ENCODE peak calls at places on chromosome 1, in four cellular contexts. One of them, this sample, is unnamed.

GRCh38 chr1:182169203-182169602 is 107.7 kb upstream of the ZNF648 start:
- DNase-seq in K562: no peak
- DNase-seq in H1: no peak
- DNase-seq in GM12878: no peak
- DNase-seq in this sample: no peak

GRCh38 chr1:114384922-114385321 is 126.1 kb downstream of the TRIM33 start:
- DNase-seq in K562: no peak
- DNase-seq in H1: no peak
- DNase-seq in GM12878: no peak
- DNase-seq in this sample: no peak

GRCh38 chr1:10679521-10680220 is 116.8 kb downstream of the CASZ1 start:
- DNase-seq in K562: peak
- DNase-seq in H1: peak
- DNase-seq in GM12878: no peak
- DNase-seq in this sample: peak

GRCh38 chr1:107590087-107590486 is 374.9 kb downstream of the VAV3 start:
- DNase-seq in K562: no peak
- DNase-seq in H1: no peak
- DNase-seq in GM12878: no peak
- DNase-seq in this sample: peak

GRCh38 chr1:223726380-223727001 is 14.2 kb downstream of the CAPN2 start:
- DNase-seq in K562: peak
- DNase-seq in H1: peak
- DNase-seq in GM12878: peak
- DNase-seq in this sample: no peak

GRCh38 chr1:194267021-194267420 is 1080.6 kb upstream of the B3GALT2 start:
- DNase-seq in K562: no peak
- DNase-seq in H1: no peak
- DNase-seq in GM12878: no peak
- DNase-seq in this sample: no peak

GRCh38 chr1:31943546-31944184 is 5.5 kb upstream of the PTP4A2 start:
- DNase-seq in K562: peak
- DNase-seq in H1: no peak
- DNase-seq in GM12878: no peak
- DNase-seq in this sample: no peak

GRCh38 chr1:155166373-155167165 is 6.5 kb downstream of the KRTCAP2 start:
- DNase-seq in K562: no peak
- DNase-seq in H1: peak
- DNase-seq in GM12878: no peak
- DNase-seq in this sample: no peak

GRCh38 chr1:189150624-189151023 is 1327.0 kb downstream of the BRINP3 start:
- DNase-seq in K562: peak
- DNase-seq in H1: no peak
- DNase-seq in GM12878: no peak
- DNase-seq in this sample: no peak
- TF ChIP-seq HDAC6 in K562: no peak
- TF ChIP-seq HDAC6 in H1: no peak
- TF ChIP-seq HDAC6 in GM12878: no peak
- TF ChIP-seq HDAC6 in this sample: no peak

GRCh38 chr1:235918032-235918431 is 51.3 kb upstream of the LYST start:
- DNase-seq in K562: no peak
- DNase-seq in H1: no peak
- DNase-seq in GM12878: no peak
- DNase-seq in this sample: no peak

GRCh38 chr1:235918481-235918880 is 51.8 kb upstream of the LYST start:
- DNase-seq in K562: no peak
- DNase-seq in H1: no peak
- DNase-seq in GM12878: no peak
- DNase-seq in this sample: no peak

GRCh38 chr1:235919797-235920475 is 53.2 kb upstream of the LYST start:
- DNase-seq in K562: no peak
- DNase-seq in H1: no peak
- DNase-seq in GM12878: no peak
- DNase-seq in this sample: no peak

GRCh38 chr1:235920596-235921375 is 54.1 kb upstream of the LYST start:
- DNase-seq in K562: no peak
- DNase-seq in H1: no peak
- DNase-seq in GM12878: no peak
- DNase-seq in this sample: no peak

DNA sequence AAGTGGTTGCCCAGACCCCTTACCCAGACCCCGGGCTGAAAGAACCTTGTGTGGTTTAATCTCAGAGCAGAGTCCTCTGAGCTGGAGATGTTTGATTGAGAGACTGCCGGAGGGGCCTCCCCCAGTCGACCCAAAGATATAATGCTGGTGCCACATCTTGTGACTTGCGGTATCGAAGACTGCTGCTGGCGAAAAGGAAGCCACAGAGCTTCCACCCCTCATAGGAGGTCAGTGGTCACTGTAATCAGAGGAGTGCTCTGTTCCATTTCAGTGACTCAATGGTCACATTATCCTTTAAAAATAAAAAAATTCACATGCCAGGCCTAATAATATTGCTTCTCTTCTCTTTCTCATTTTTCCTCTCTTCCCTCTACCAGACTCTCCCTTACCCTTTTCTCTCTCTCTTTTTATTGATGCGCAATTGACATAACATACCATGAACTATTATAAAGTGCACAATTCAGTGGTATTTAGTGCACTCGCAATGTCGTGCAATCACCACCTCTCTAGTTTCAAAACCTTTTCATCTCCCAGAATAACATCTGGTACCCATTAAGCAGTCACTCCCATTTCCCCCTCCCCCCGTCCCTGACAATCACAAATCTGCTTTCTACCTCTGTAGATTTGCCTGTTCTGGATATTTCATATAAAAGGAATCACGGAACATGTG is 52.6 kb upstream of the LYST start:
- DNase-seq in K562: no peak
- DNase-seq in H1: no peak
- DNase-seq in GM12878: no peak
- DNase-seq in this sample: no peak
- TF ChIP-seq BRCA1 in K562: no peak
- TF ChIP-seq BRCA1 in H1: no peak
- TF ChIP-seq BRCA1 in GM12878: no peak
- TF ChIP-seq BRCA1 in this sample: no peak

DNA sequence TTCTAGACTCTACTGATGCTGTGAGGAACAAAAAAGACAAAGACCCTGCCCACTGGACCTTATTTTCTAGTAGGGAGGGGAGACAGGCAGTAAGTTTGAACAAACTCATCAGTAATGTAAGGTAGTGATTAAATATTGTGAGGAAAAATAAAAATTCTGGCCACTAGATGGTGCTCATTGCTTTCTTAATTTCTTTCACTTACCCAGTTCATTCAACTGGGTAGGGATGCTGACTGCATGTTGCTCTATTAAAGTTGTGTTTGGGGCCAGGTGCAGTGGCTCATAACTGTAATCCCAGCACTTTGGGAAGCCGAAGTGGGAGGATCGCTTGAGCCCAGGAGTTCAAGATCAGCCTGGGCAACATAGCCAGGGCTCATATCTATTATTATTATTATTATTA is 6.3 kb upstream of the KYAT3 start:
- DNase-seq in K562: peak
- DNase-seq in H1: no peak
- DNase-seq in GM12878: no peak
- DNase-seq in this sample: peak
- TF ChIP-seq HDAC6 in K562: no peak
- TF ChIP-seq HDAC6 in H1: no peak
- TF ChIP-seq HDAC6 in GM12878: no peak
- TF ChIP-seq HDAC6 in this sample: no peak

DNA sequence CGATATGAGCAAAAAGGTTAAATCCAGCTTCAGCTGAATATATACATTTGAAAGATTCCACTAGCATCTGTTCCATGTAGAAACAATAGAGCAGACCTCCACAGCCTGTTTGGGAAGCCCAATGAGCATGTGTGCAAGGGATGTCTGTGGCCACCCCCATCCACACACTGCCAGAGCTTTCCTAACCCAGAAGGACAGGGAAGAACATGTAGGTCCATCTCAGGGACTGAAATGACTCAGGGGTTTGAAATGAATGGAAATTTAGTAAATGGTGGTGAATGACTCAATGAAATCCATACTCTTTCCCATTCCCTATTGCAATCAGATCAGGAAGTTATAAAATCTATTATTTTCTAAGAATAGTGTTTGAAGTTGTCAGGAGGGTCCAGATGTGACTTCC is 397.2 kb downstream of the DUSP10 start:
- DNase-seq in K562: no peak
- DNase-seq in H1: no peak
- DNase-seq in GM12878: no peak
- DNase-seq in this sample: no peak
- TF ChIP-seq BRCA1 in K562: no peak
- TF ChIP-seq BRCA1 in H1: no peak
- TF ChIP-seq BRCA1 in GM12878: no peak
- TF ChIP-seq BRCA1 in this sample: no peak

DNA sequence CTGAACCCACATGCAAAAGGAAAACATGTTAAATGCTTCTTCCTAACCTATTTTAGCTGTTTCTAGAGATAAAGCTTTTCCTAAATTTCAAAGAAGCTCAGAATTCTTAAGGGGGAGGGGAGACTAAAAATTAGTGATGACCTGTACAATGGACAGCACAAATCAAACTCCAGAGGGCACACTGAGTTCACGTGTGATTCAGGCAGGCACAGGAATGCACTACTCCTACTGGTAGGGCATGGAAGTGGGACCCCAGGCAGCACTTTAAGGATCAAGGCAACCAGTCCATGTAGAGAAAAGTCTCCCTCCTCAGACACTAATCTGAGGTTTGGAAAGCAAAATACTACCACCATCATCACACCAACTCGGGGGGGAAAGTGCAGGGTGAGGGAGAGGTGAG is 31.3 kb upstream of the CLCA4 start:
- DNase-seq in K562: peak
- DNase-seq in H1: no peak
- DNase-seq in GM12878: no peak
- DNase-seq in this sample: peak
- TF ChIP-seq HDAC6 in K562: no peak
- TF ChIP-seq HDAC6 in H1: no peak
- TF ChIP-seq HDAC6 in GM12878: no peak
- TF ChIP-seq HDAC6 in this sample: no peak

GRCh38 chr1:40266786-40267535 is 8.9 kb downstream of the ZMPSTE24 start:
- DNase-seq in K562: no peak
- DNase-seq in H1: no peak
- DNase-seq in GM12878: no peak
- DNase-seq in this sample: no peak
- TF ChIP-seq BRCA1 in K562: no peak
- TF ChIP-seq BRCA1 in H1: no peak
- TF ChIP-seq BRCA1 in GM12878: no peak
- TF ChIP-seq BRCA1 in this sample: no peak

This sample was measured in HepG2.